ENCODE peak calls at places on chromosomes 16 and 17, in seven cellular contexts. One of them, this sample, is unnamed.

GRCh38 chr17:80461527-80462166 is 14.8 kb downstream of the NPTX1 start:
- DNase-seq in H1: no peak
- DNase-seq in upper lobe of right lung: no peak
- DNase-seq in neural progenitor cell: no peak
- DNase-seq in cardiac muscle cell: no peak
- DNase-seq in SJSA1: no peak
- DNase-seq in heart left ventricle: no peak
- DNase-seq in this sample: no peak

GRCh38 chr16:24246911-24247607 is 9.1 kb upstream of the CACNG3 start:
- DNase-seq in H1: no peak
- DNase-seq in upper lobe of right lung: no peak
- DNase-seq in neural progenitor cell: no peak
- DNase-seq in cardiac muscle cell: no peak
- DNase-seq in SJSA1: no peak
- DNase-seq in heart left ventricle: no peak
- DNase-seq in this sample: no peak

GRCh38 chr17:45787044-45787443 is 2.9 kb downstream of the CRHR1 start:
- DNase-seq in H1: no peak
- DNase-seq in upper lobe of right lung: no peak
- DNase-seq in neural progenitor cell: no peak
- DNase-seq in cardiac muscle cell: no peak
- DNase-seq in SJSA1: no peak
- DNase-seq in heart left ventricle: no peak
- DNase-seq in this sample: no peak

GRCh38 chr16:89557230-89557935 is 3.1 kb upstream of the RPL13 start:
- DNase-seq in H1: peak; percentile 98
- DNase-seq in upper lobe of right lung: peak; percentile 90
- DNase-seq in neural progenitor cell: peak; percentile 92
- DNase-seq in cardiac muscle cell: peak; percentile 81
- DNase-seq in SJSA1: peak; percentile 85
- DNase-seq in heart left ventricle: peak; percentile 69
- DNase-seq in this sample: peak; percentile 94

GRCh38 chr16:66247516-66248089 is 118.9 kb upstream of the CDH5 start:
- DNase-seq in H1: no peak
- DNase-seq in upper lobe of right lung: no peak
- DNase-seq in neural progenitor cell: no peak
- DNase-seq in cardiac muscle cell: peak; percentile 79
- DNase-seq in SJSA1: no peak
- DNase-seq in heart left ventricle: peak; percentile 37
- DNase-seq in this sample: no peak

GRCh38 chr17:73349138-73349537 is 37.3 kb upstream of the CDC42EP4 start:
- DNase-seq in H1: no peak
- DNase-seq in upper lobe of right lung: no peak
- DNase-seq in neural progenitor cell: peak; percentile 86
- DNase-seq in cardiac muscle cell: peak; percentile 68
- DNase-seq in SJSA1: no peak
- DNase-seq in heart left ventricle: no peak
- DNase-seq in this sample: peak; percentile 96

GRCh38 chr17:81722184-81723120 is 10.4 kb downstream of the SLC25A10 start:
- DNase-seq in H1: peak; percentile 52
- DNase-seq in upper lobe of right lung: peak; percentile 92
- DNase-seq in neural progenitor cell: no peak
- DNase-seq in cardiac muscle cell: peak; percentile 26
- DNase-seq in SJSA1: no peak
- DNase-seq in heart left ventricle: no peak
- DNase-seq in this sample: peak; percentile 65

GRCh38 chr17:6779411-6779810 is 3.4 kb downstream of the FBXO39 start:
- DNase-seq in H1: no peak
- DNase-seq in upper lobe of right lung: no peak
- DNase-seq in neural progenitor cell: no peak
- DNase-seq in cardiac muscle cell: no peak
- DNase-seq in SJSA1: no peak
- DNase-seq in heart left ventricle: no peak
- DNase-seq in this sample: no peak

GRCh38 chr16:11946433-11946832 is 4.6 kb upstream of the NPIPB2 start:
- DNase-seq in H1: no peak
- DNase-seq in upper lobe of right lung: no peak
- DNase-seq in neural progenitor cell: no peak
- DNase-seq in cardiac muscle cell: peak; percentile 16
- DNase-seq in SJSA1: no peak
- DNase-seq in heart left ventricle: no peak
- DNase-seq in this sample: no peak

GRCh38 chr16:85662036-85662812 is 26.5 kb downstream of the GINS2 start:
- DNase-seq in H1: no peak
- DNase-seq in upper lobe of right lung: peak; percentile 50
- DNase-seq in neural progenitor cell: peak; percentile 92
- DNase-seq in cardiac muscle cell: no peak
- DNase-seq in SJSA1: no peak
- DNase-seq in heart left ventricle: no peak
- DNase-seq in this sample: no peak

GRCh38 chr16:81697886-81698635 is 81.0 kb upstream of the PLCG2 start:
- DNase-seq in H1: no peak
- DNase-seq in upper lobe of right lung: peak; percentile 50
- DNase-seq in neural progenitor cell: no peak
- DNase-seq in cardiac muscle cell: no peak
- DNase-seq in SJSA1: no peak
- DNase-seq in heart left ventricle: peak; percentile 48
- DNase-seq in this sample: no peak

GRCh38 chr17:4986403-4986802 is 1.1 kb downstream of the CAMTA2 start:
- DNase-seq in H1: no peak
- DNase-seq in upper lobe of right lung: no peak
- DNase-seq in neural progenitor cell: no peak
- DNase-seq in cardiac muscle cell: peak; percentile 30
- DNase-seq in SJSA1: no peak
- DNase-seq in heart left ventricle: no peak
- DNase-seq in this sample: no peak

GRCh38 chr16:73206306-73206705 is 158.4 kb upstream of the ZFHX3 start:
- DNase-seq in H1: no peak
- DNase-seq in upper lobe of right lung: no peak
- DNase-seq in neural progenitor cell: no peak
- DNase-seq in cardiac muscle cell: peak; percentile 56
- DNase-seq in SJSA1: no peak
- DNase-seq in heart left ventricle: no peak
- DNase-seq in this sample: no peak

GRCh38 chr16:81601008-81601428 is 156.4 kb downstream of the CMIP start:
- DNase-seq in H1: no peak
- DNase-seq in upper lobe of right lung: no peak
- DNase-seq in neural progenitor cell: no peak
- DNase-seq in cardiac muscle cell: peak; percentile 70
- DNase-seq in SJSA1: peak; percentile 61
- DNase-seq in heart left ventricle: no peak
- DNase-seq in this sample: peak; percentile 80

GRCh38 chr16:89100601-89101302 is 7.1 kb downstream of the ACSF3 start:
- DNase-seq in H1: no peak
- DNase-seq in upper lobe of right lung: no peak
- DNase-seq in neural progenitor cell: no peak
- DNase-seq in cardiac muscle cell: no peak
- DNase-seq in SJSA1: no peak
- DNase-seq in heart left ventricle: no peak
- DNase-seq in this sample: no peak

GRCh38 chr16:70267516-70267915 is 15.8 kb upstream of the EXOSC6 start:
- DNase-seq in H1: peak; percentile 69
- DNase-seq in upper lobe of right lung: peak; percentile 46
- DNase-seq in neural progenitor cell: peak; percentile 70
- DNase-seq in cardiac muscle cell: peak; percentile 68
- DNase-seq in SJSA1: no peak
- DNase-seq in heart left ventricle: no peak
- DNase-seq in this sample: peak; percentile 68

GRCh38 chr17:14813649-14814048 is 451.5 kb downstream of the PMP22 start:
- DNase-seq in H1: peak; percentile 73
- DNase-seq in upper lobe of right lung: peak; percentile 73
- DNase-seq in neural progenitor cell: peak; percentile 71
- DNase-seq in cardiac muscle cell: peak; percentile 33
- DNase-seq in SJSA1: no peak
- DNase-seq in heart left ventricle: no peak
- DNase-seq in this sample: peak; percentile 82

GRCh38 chr17:37849617-37849972 is 74.6 kb upstream of the TBC1D3K start:
- DNase-seq in H1: no peak
- DNase-seq in upper lobe of right lung: no peak
- DNase-seq in neural progenitor cell: no peak
- DNase-seq in cardiac muscle cell: no peak
- DNase-seq in SJSA1: no peak
- DNase-seq in heart left ventricle: no peak
- DNase-seq in this sample: no peak

GRCh38 chr17:27354491-27355081 is 60.7 kb downstream of the WSB1 start:
- DNase-seq in H1: no peak
- DNase-seq in upper lobe of right lung: no peak
- DNase-seq in neural progenitor cell: no peak
- DNase-seq in cardiac muscle cell: no peak
- DNase-seq in SJSA1: no peak
- DNase-seq in heart left ventricle: no peak
- DNase-seq in this sample: no peak

GRCh38 chr16:87765473-87765775 is 362 bp downstream of the KLHDC4 start:
- DNase-seq in H1: no peak
- DNase-seq in upper lobe of right lung: peak; percentile 67
- DNase-seq in neural progenitor cell: no peak
- DNase-seq in cardiac muscle cell: peak; percentile 18
- DNase-seq in SJSA1: no peak
- DNase-seq in heart left ventricle: no peak
- DNase-seq in this sample: peak; percentile 36

GRCh38 chr17:83200231-83200699 is 120.9 kb downstream of the METRNL start:
- DNase-seq in H1: no peak
- DNase-seq in upper lobe of right lung: peak; percentile 87
- DNase-seq in neural progenitor cell: no peak
- DNase-seq in cardiac muscle cell: no peak
- DNase-seq in SJSA1: peak; percentile 38
- DNase-seq in heart left ventricle: peak; percentile 62
- DNase-seq in this sample: peak; percentile 58
- H3K4me3 ChIP-seq in H1: no peak overlapping the region
- H3K4me3 ChIP-seq in upper lobe of right lung: peak overlapping the region; percentile 28
- H3K4me3 ChIP-seq in neural progenitor cell: no peak overlapping the region
- H3K4me3 ChIP-seq in cardiac muscle cell: no peak overlapping the region
- H3K4me3 ChIP-seq in SJSA1: no peak overlapping the region
- H3K4me3 ChIP-seq in heart left ventricle: no peak overlapping the region
- H3K4me3 ChIP-seq in this sample: no peak overlapping the region

GRCh38 chr17:78031435-78031834 is 72.9 kb downstream of the TNRC6C start:
- DNase-seq in H1: no peak
- DNase-seq in upper lobe of right lung: no peak
- DNase-seq in neural progenitor cell: no peak
- DNase-seq in cardiac muscle cell: no peak
- DNase-seq in SJSA1: no peak
- DNase-seq in heart left ventricle: no peak
- DNase-seq in this sample: no peak

GRCh38 chr17:78026381-78026780 is 67.9 kb downstream of the TNRC6C start:
- DNase-seq in H1: no peak
- DNase-seq in upper lobe of right lung: no peak
- DNase-seq in neural progenitor cell: no peak
- DNase-seq in cardiac muscle cell: peak; percentile 29
- DNase-seq in SJSA1: no peak
- DNase-seq in heart left ventricle: no peak
- DNase-seq in this sample: no peak

GRCh38 chr17:78027121-78027520 is 68.6 kb downstream of the TNRC6C start:
- DNase-seq in H1: no peak
- DNase-seq in upper lobe of right lung: no peak
- DNase-seq in neural progenitor cell: no peak
- DNase-seq in cardiac muscle cell: no peak
- DNase-seq in SJSA1: no peak
- DNase-seq in heart left ventricle: no peak
- DNase-seq in this sample: no peak

GRCh38 chr17:78032166-78032565 is 73.7 kb downstream of the TNRC6C start:
- DNase-seq in H1: no peak
- DNase-seq in upper lobe of right lung: no peak
- DNase-seq in neural progenitor cell: no peak
- DNase-seq in cardiac muscle cell: peak; percentile 43
- DNase-seq in SJSA1: no peak
- DNase-seq in heart left ventricle: no peak
- DNase-seq in this sample: no peak

DNA sequence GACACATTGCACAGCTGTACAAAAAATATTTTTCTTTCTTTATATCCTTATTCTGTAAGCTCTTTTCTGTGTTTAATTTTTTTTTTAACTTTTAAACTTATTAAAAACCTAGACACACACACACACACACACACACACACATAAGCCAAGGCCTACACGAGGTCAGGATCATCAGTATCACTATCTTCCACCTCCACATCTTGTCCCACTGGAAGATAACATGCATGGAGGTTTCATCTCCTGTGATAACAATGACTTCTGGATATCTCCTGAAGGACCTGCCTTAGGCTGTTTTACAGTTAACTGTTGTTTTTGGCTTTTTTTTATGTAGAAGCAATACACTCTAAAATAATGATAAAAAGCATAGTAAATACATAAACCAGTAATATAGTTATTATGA is 71.2 kb downstream of the TNRC6C start:
- DNase-seq in H1: no peak
- DNase-seq in upper lobe of right lung: no peak
- DNase-seq in neural progenitor cell: no peak
- DNase-seq in cardiac muscle cell: no peak
- DNase-seq in SJSA1: no peak
- DNase-seq in heart left ventricle: no peak
- DNase-seq in this sample: no peak
- H3K27ac ChIP-seq in H1: no peak overlapping the region
- H3K27ac ChIP-seq in upper lobe of right lung: no peak overlapping the region
- H3K27ac ChIP-seq in neural progenitor cell: no peak overlapping the region
- H3K27ac ChIP-seq in cardiac muscle cell: no peak overlapping the region
- H3K27ac ChIP-seq in SJSA1: peak overlapping the region; percentile 29
- H3K27ac ChIP-seq in heart left ventricle: no peak overlapping the region
- H3K27ac ChIP-seq in this sample: no peak overlapping the region

GRCh38 chr16:35748621-35749252 is 2289.3 kb downstream of the TP53TG3F start:
- DNase-seq in H1: no peak
- DNase-seq in upper lobe of right lung: no peak
- DNase-seq in neural progenitor cell: no peak
- DNase-seq in cardiac muscle cell: no peak
- DNase-seq in SJSA1: no peak
- DNase-seq in heart left ventricle: no peak
- DNase-seq in this sample: no peak

GRCh38 chr16:35750701-35751104 is 2291.3 kb downstream of the TP53TG3F start:
- DNase-seq in H1: no peak
- DNase-seq in upper lobe of right lung: no peak
- DNase-seq in neural progenitor cell: no peak
- DNase-seq in cardiac muscle cell: no peak
- DNase-seq in SJSA1: no peak
- DNase-seq in heart left ventricle: no peak
- DNase-seq in this sample: no peak

GRCh38 chr16:35751191-35751941 is 2292.0 kb downstream of the TP53TG3F start:
- DNase-seq in H1: no peak
- DNase-seq in upper lobe of right lung: no peak
- DNase-seq in neural progenitor cell: no peak
- DNase-seq in cardiac muscle cell: no peak
- DNase-seq in SJSA1: no peak
- DNase-seq in heart left ventricle: no peak
- DNase-seq in this sample: no peak

GRCh38 chr16:35749253-35750141 is 2290.1 kb downstream of the TP53TG3F start:
- DNase-seq in H1: no peak
- DNase-seq in upper lobe of right lung: no peak
- DNase-seq in neural progenitor cell: no peak
- DNase-seq in cardiac muscle cell: no peak
- DNase-seq in SJSA1: no peak
- DNase-seq in heart left ventricle: no peak
- DNase-seq in this sample: no peak

GRCh38 chr16:35750157-35750689 is 2290.8 kb downstream of the TP53TG3F start:
- DNase-seq in H1: no peak
- DNase-seq in upper lobe of right lung: no peak
- DNase-seq in neural progenitor cell: no peak
- DNase-seq in cardiac muscle cell: no peak
- DNase-seq in SJSA1: no peak
- DNase-seq in heart left ventricle: no peak
- DNase-seq in this sample: no peak
- H3K9me3 ChIP-seq in H1: peaks cover 100% of the 10 kb centered on the region
- H3K9me3 ChIP-seq in upper lobe of right lung: no peaks in the 10 kb centered on the region
- H3K9me3 ChIP-seq in neural progenitor cell: peaks cover 2% of the 10 kb centered on the region
- H3K9me3 ChIP-seq in cardiac muscle cell: no peaks in the 10 kb centered on the region
- H3K9me3 ChIP-seq in SJSA1: no peaks in the 10 kb centered on the region
- H3K9me3 ChIP-seq in heart left ventricle: no peaks in the 10 kb centered on the region
- H3K9me3 ChIP-seq in this sample: no peaks in the 10 kb centered on the region

GRCh38 chr16:3434373-3434772 is 8.9 kb downstream of the ZNF597 start:
- DNase-seq in H1: no peak
- DNase-seq in upper lobe of right lung: no peak
- DNase-seq in neural progenitor cell: no peak
- DNase-seq in cardiac muscle cell: no peak
- DNase-seq in SJSA1: no peak
- DNase-seq in heart left ventricle: no peak
- DNase-seq in this sample: no peak

GRCh38 chr16:3431779-3432219 is 11.5 kb downstream of the ZNF597 start:
- DNase-seq in H1: no peak
- DNase-seq in upper lobe of right lung: peak; percentile 68
- DNase-seq in neural progenitor cell: no peak
- DNase-seq in cardiac muscle cell: peak; percentile 56
- DNase-seq in SJSA1: peak; percentile 52
- DNase-seq in heart left ventricle: peak; percentile 32
- DNase-seq in this sample: no peak
- H3K4me3 ChIP-seq in H1: no peak overlapping the region
- H3K4me3 ChIP-seq in upper lobe of right lung: peak overlapping the region; percentile 25
- H3K4me3 ChIP-seq in neural progenitor cell: no peak overlapping the region
- H3K4me3 ChIP-seq in cardiac muscle cell: no peak overlapping the region
- H3K4me3 ChIP-seq in SJSA1: no peak overlapping the region
- H3K4me3 ChIP-seq in heart left ventricle: peak overlapping the region; percentile 34
- H3K4me3 ChIP-seq in this sample: no peak overlapping the region

This sample was measured in SJCRH30.